ENCODE peak calls at places on chromosomes 4 and X, in five cellular contexts. One of them, this sample, is unnamed.

GRCh38 chrX:108426262-108426661 is 12.0 kb downstream of the COL4A6 start:
- DNase-seq in neural progenitor cell: peak
- DNase-seq in heart left ventricle: no peak
- DNase-seq in RWPE2: no peak
- DNase-seq in left ventricle myocardium inferior: no peak
- DNase-seq in this sample: no peak

GRCh38 chrX:13825178-13825762 is 8.4 kb upstream of the GPM6B start:
- DNase-seq in neural progenitor cell: no peak
- DNase-seq in heart left ventricle: no peak
- DNase-seq in RWPE2: no peak
- DNase-seq in left ventricle myocardium inferior: no peak
- DNase-seq in this sample: no peak

GRCh38 chr4:24921491-24921890 is 8.6 kb upstream of the CCDC149 start:
- DNase-seq in neural progenitor cell: no peak
- DNase-seq in heart left ventricle: no peak
- DNase-seq in RWPE2: no peak
- DNase-seq in left ventricle myocardium inferior: no peak
- DNase-seq in this sample: no peak

GRCh38 chr4:23401572-23401971 is 488.3 kb downstream of the PPARGC1A start:
- DNase-seq in neural progenitor cell: no peak
- DNase-seq in heart left ventricle: no peak
- DNase-seq in RWPE2: no peak
- DNase-seq in left ventricle myocardium inferior: no peak
- DNase-seq in this sample: no peak

GRCh38 chr4:687048-687974 is 1.6 kb downstream of the SLC49A3 start:
- DNase-seq in neural progenitor cell: no peak
- DNase-seq in heart left ventricle: peak
- DNase-seq in RWPE2: peak
- DNase-seq in left ventricle myocardium inferior: peak
- DNase-seq in this sample: peak

GRCh38 chr4:31324814-31325213 is 604.6 kb downstream of the PCDH7 start:
- DNase-seq in neural progenitor cell: no peak
- DNase-seq in heart left ventricle: no peak
- DNase-seq in RWPE2: no peak
- DNase-seq in left ventricle myocardium inferior: no peak
- DNase-seq in this sample: no peak

GRCh38 chrX:137574784-137575298 is 8.9 kb downstream of the ZIC3 start:
- DNase-seq in neural progenitor cell: peak
- DNase-seq in heart left ventricle: no peak
- DNase-seq in RWPE2: no peak
- DNase-seq in left ventricle myocardium inferior: no peak
- DNase-seq in this sample: no peak

GRCh38 chr4:119870868-119871267 is 195.8 kb downstream of the MAD2L1 start:
- DNase-seq in neural progenitor cell: no peak
- DNase-seq in heart left ventricle: no peak
- DNase-seq in RWPE2: no peak
- DNase-seq in left ventricle myocardium inferior: no peak
- DNase-seq in this sample: no peak

GRCh38 chr4:189773909-189774308 is 166.8 kb upstream of the FRG1 start:
- DNase-seq in neural progenitor cell: peak
- DNase-seq in heart left ventricle: no peak
- DNase-seq in RWPE2: no peak
- DNase-seq in left ventricle myocardium inferior: no peak
- DNase-seq in this sample: no peak

GRCh38 chr4:120561648-120562047 is 360.9 kb downstream of the PRDM5 start:
- DNase-seq in neural progenitor cell: peak
- DNase-seq in heart left ventricle: no peak
- DNase-seq in RWPE2: no peak
- DNase-seq in left ventricle myocardium inferior: no peak
- DNase-seq in this sample: no peak

GRCh38 chr4:121308828-121309227 is 72.0 kb downstream of the QRFPR start:
- DNase-seq in neural progenitor cell: peak
- DNase-seq in heart left ventricle: no peak
- DNase-seq in RWPE2: no peak
- DNase-seq in left ventricle myocardium inferior: no peak
- DNase-seq in this sample: no peak

GRCh38 chrX:14920196-14920595 is 47.0 kb downstream of the MOSPD2 start:
- DNase-seq in neural progenitor cell: no peak
- DNase-seq in heart left ventricle: no peak
- DNase-seq in RWPE2: no peak
- DNase-seq in left ventricle myocardium inferior: no peak
- DNase-seq in this sample: no peak

GRCh38 chrX:2707334-2707760 is 16.3 kb downstream of the CD99 start:
- DNase-seq in neural progenitor cell: peak
- DNase-seq in heart left ventricle: peak
- DNase-seq in RWPE2: peak
- DNase-seq in left ventricle myocardium inferior: peak
- DNase-seq in this sample: peak

GRCh38 chr4:142130636-142131035 is 494.3 kb downstream of the IL15 start:
- DNase-seq in neural progenitor cell: no peak
- DNase-seq in heart left ventricle: no peak
- DNase-seq in RWPE2: no peak
- DNase-seq in left ventricle myocardium inferior: no peak
- DNase-seq in this sample: no peak

GRCh38 chr4:142126890-142127497 is 490.6 kb downstream of the IL15 start:
- DNase-seq in neural progenitor cell: peak
- DNase-seq in heart left ventricle: peak
- DNase-seq in RWPE2: no peak
- DNase-seq in left ventricle myocardium inferior: no peak
- DNase-seq in this sample: no peak

GRCh38 chr4:142129473-142129872 is 493.1 kb downstream of the IL15 start:
- DNase-seq in neural progenitor cell: no peak
- DNase-seq in heart left ventricle: no peak
- DNase-seq in RWPE2: no peak
- DNase-seq in left ventricle myocardium inferior: no peak
- DNase-seq in this sample: no peak

GRCh38 chr4:142129931-142130330 is 493.5 kb downstream of the IL15 start:
- DNase-seq in neural progenitor cell: no peak
- DNase-seq in heart left ventricle: no peak
- DNase-seq in RWPE2: no peak
- DNase-seq in left ventricle myocardium inferior: no peak
- DNase-seq in this sample: no peak

DNA sequence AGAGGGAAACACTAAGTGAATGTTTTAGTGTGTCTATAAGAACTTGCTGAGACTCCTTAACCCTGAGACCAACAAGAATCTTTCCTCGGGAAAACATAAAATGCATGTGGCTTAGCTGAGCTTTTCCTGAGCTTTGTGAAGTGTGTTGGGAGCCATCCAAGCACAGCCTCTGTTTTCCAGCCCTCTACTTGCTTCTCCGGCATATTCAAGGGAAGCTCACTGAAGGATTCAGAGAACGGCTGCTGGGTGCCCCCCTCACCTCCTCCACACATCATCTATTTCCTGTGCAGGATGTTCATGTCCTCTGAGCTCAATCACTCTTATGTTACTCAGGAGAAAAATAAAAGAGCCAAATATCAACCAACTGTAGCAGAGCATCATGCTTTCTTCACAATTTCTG is 492.1 kb downstream of the IL15 start:
- DNase-seq in neural progenitor cell: no peak
- DNase-seq in heart left ventricle: peak
- DNase-seq in RWPE2: no peak
- DNase-seq in left ventricle myocardium inferior: no peak
- DNase-seq in this sample: no peak
- H3K27ac ChIP-seq in neural progenitor cell: no peak
- H3K27ac ChIP-seq in heart left ventricle: peak
- H3K27ac ChIP-seq in RWPE2: no peak
- H3K27ac ChIP-seq in left ventricle myocardium inferior: peak
- H3K27ac ChIP-seq in this sample: no peak

GRCh38 chr4:53499791-53500190 is 91.5 kb downstream of the LNX1 start:
- DNase-seq in neural progenitor cell: no peak
- DNase-seq in heart left ventricle: no peak
- DNase-seq in RWPE2: no peak
- DNase-seq in left ventricle myocardium inferior: no peak
- DNase-seq in this sample: no peak

GRCh38 chr4:53500552-53500951 is 90.7 kb downstream of the LNX1 start:
- DNase-seq in neural progenitor cell: no peak
- DNase-seq in heart left ventricle: no peak
- DNase-seq in RWPE2: no peak
- DNase-seq in left ventricle myocardium inferior: no peak
- DNase-seq in this sample: no peak

GRCh38 chr4:53497446-53498069 is 93.7 kb downstream of the LNX1 start:
- DNase-seq in neural progenitor cell: peak
- DNase-seq in heart left ventricle: peak
- DNase-seq in RWPE2: no peak
- DNase-seq in left ventricle myocardium inferior: peak
- DNase-seq in this sample: peak

GRCh38 chr4:53498712-53499111 is 92.6 kb downstream of the LNX1 start:
- DNase-seq in neural progenitor cell: no peak
- DNase-seq in heart left ventricle: no peak
- DNase-seq in RWPE2: no peak
- DNase-seq in left ventricle myocardium inferior: no peak
- DNase-seq in this sample: no peak

DNA sequence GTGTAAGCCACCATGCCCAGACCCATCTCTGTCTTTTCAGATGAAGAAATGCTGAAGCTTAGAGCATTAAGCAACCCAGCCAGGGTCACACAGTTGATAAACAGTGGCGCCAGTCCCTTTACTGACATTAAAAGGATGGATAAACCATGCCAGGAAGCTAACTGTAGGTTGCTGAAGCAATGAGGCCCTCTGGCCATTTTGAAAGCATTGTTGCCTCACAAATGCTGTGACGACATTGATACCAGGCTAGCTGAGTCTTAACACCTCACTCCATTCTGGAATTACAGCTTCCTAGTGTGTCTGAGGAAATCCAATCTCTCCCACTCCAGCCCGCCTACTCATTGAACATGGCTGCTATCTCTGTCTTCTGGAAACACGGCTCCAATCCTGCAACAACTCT is 89.7 kb downstream of the LNX1 start:
- DNase-seq in neural progenitor cell: no peak
- DNase-seq in heart left ventricle: no peak
- DNase-seq in RWPE2: no peak
- DNase-seq in left ventricle myocardium inferior: no peak
- DNase-seq in this sample: no peak
- TF ChIP-seq CTCF in neural progenitor cell: no peak
- TF ChIP-seq CTCF in heart left ventricle: no peak
- TF ChIP-seq CTCF in RWPE2: no peak
- TF ChIP-seq CTCF in left ventricle myocardium inferior: no peak
- TF ChIP-seq CTCF in this sample: no peak

DNA sequence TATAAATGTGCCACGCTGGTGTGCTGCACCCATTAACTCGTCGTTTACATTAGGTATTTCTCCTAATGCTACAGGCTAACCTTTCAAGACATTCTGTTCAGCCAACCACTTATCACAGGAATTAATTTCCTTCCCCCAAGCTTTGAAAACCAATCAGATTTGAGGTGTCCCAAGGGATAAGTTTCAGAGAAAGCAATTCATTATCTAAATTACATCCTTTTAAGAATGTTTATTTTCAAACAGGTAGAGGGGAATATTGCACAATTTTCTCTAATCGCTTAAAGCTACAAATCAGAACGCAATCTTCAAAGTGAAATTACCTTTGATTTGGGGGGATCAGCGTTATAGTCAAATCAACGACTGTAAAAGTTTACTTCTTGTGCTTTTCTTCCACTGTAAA is 1.6 kb downstream of the CLOCK start:
- DNase-seq in neural progenitor cell: peak
- DNase-seq in heart left ventricle: no peak
- DNase-seq in RWPE2: no peak
- DNase-seq in left ventricle myocardium inferior: no peak
- DNase-seq in this sample: no peak
- H3K4me3 ChIP-seq in neural progenitor cell: peak
- H3K4me3 ChIP-seq in heart left ventricle: peak
- H3K4me3 ChIP-seq in RWPE2: peak
- H3K4me3 ChIP-seq in left ventricle myocardium inferior: peak
- H3K4me3 ChIP-seq in this sample: peak

GRCh38 chr4:38177792-38178665 is 217.8 kb downstream of the PTTG2 start:
- DNase-seq in neural progenitor cell: no peak
- DNase-seq in heart left ventricle: peak
- DNase-seq in RWPE2: no peak
- DNase-seq in left ventricle myocardium inferior: peak
- DNase-seq in this sample: peak
- H3K27ac ChIP-seq in neural progenitor cell: no peak
- H3K27ac ChIP-seq in heart left ventricle: peak
- H3K27ac ChIP-seq in RWPE2: no peak
- H3K27ac ChIP-seq in left ventricle myocardium inferior: peak
- H3K27ac ChIP-seq in this sample: no peak

DNA sequence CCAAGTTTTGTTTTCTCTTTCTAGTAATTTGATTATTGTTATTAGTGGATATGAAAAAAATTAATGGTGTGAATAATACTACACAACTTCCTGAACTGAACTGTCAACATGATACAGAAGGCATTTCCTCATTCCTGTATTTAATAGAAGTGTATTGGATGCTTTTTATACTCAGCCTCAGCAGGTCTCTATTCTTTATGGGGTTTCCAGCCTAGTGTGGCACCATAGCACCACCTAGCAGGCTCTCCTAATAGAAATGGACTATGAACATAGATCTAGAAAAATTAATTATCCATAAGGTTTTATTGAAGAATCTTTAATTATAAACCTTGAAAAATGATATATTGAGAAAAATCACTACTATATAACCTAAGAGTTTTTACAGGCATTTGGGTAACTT is 52.4 kb downstream of the GLRB start:
- DNase-seq in neural progenitor cell: no peak
- DNase-seq in heart left ventricle: no peak
- DNase-seq in RWPE2: no peak
- DNase-seq in left ventricle myocardium inferior: no peak
- DNase-seq in this sample: no peak
- TF ChIP-seq CTCF in neural progenitor cell: peak
- TF ChIP-seq CTCF in heart left ventricle: peak
- TF ChIP-seq CTCF in RWPE2: peak
- TF ChIP-seq CTCF in left ventricle myocardium inferior: peak
- TF ChIP-seq CTCF in this sample: peak

DNA sequence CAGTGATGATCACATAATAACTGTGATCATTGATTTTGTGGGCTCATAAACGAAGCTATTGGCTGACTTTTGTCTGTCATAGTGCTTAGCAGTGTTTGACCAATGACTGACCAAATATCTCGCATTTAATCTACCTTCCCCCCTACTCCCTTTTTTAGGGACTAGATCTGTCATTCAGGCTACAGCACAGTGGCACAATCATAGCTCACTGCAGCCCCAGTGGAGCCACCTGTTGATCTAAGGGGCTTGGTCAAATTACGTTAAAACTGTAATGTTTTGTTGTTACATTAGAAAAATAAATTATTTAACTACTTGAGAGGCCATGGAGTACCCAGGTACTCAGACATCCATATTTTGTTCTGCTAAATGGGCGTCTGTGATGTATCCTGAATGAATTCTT is 1.5 kb downstream of the FUNDC2 start:
- DNase-seq in neural progenitor cell: peak
- DNase-seq in heart left ventricle: no peak
- DNase-seq in RWPE2: no peak
- DNase-seq in left ventricle myocardium inferior: no peak
- DNase-seq in this sample: no peak
- H3K4me3 ChIP-seq in neural progenitor cell: peak
- H3K4me3 ChIP-seq in heart left ventricle: peak
- H3K4me3 ChIP-seq in RWPE2: peak
- H3K4me3 ChIP-seq in left ventricle myocardium inferior: peak
- H3K4me3 ChIP-seq in this sample: peak